ENCODE peak calls at places on chromosomes 6 and 20, in six cellular contexts. L, B, R, P, G and O are unnamed samples.

GRCh38 chr6:137903933-137904821 is 37.1 kb downstream of the TNFAIP3 start:
- DNase-seq in L (no peak), B (peak; percentile 23), R (no peak), P (no peak), G (no peak), O (no peak)

GRCh38 chr6:169366177-169366901 is 112.7 kb upstream of the THBS2 start:
- DNase-seq in L (no peak), B (no peak), R (no peak), P (no peak), G (no peak), O (no peak)

GRCh38 chr6:106560966-106561740 is 68.1 kb downstream of the RTN4IP1 start:
- DNase-seq in L (no peak), B (no peak), R (peak; percentile 67), P (no peak), G (no peak), O (no peak)

GRCh38 chr6:150499882-150500312 is 99.8 kb upstream of the PLEKHG1 start:
- DNase-seq in L (no peak), B (no peak), R (no peak), P (no peak), G (no peak), O (no peak)

GRCh38 chr6:168021581-168021980 is 24.1 kb downstream of the KIF25 start:
- DNase-seq in L (no peak), B (no peak), R (no peak), P (no peak), G (no peak), O (no peak)

GRCh38 chr20:58113706-58114105 is 114.7 kb downstream of the ANKRD60 start:
- DNase-seq in L (peak; percentile 24), B (no peak), R (no peak), P (no peak), G (no peak), O (no peak)

GRCh38 chr6:46933751-46934150 is 12.0 kb upstream of the ADGRF5 start:
- DNase-seq in L (no peak), B (no peak), R (no peak), P (no peak), G (no peak), O (no peak)

GRCh38 chr6:20319520-20320357 is 81.9 kb upstream of the E2F3 start:
- DNase-seq in L (peak; percentile 75), B (peak; percentile 59), R (no peak), P (no peak), G (no peak), O (peak; percentile 55)

GRCh38 chr6:32117461-32117860 is 8.3 kb upstream of the TNXB start:
- DNase-seq in L (no peak), B (no peak), R (no peak), P (no peak), G (no peak), O (no peak)

GRCh38 chr6:12393100-12393499 is 102.9 kb downstream of the EDN1 start:
- DNase-seq in L (no peak), B (no peak), R (no peak), P (no peak), G (no peak), O (no peak)

GRCh38 chr20:56072165-56072564 is 66.8 kb upstream of the CBLN4 start:
- DNase-seq in L (no peak), B (no peak), R (no peak), P (no peak), G (no peak), O (no peak)

GRCh38 chr6:4616311-4616710 is 159.9 kb upstream of the CDYL start:
- DNase-seq in L (no peak), B (no peak), R (no peak), P (no peak), G (no peak), O (no peak)

GRCh38 chr6:103236923-103237322 is 1622.8 kb downstream of the HACE1 start:
- DNase-seq in L (no peak), B (no peak), R (no peak), P (no peak), G (no peak), O (no peak)

GRCh38 chr20:57654998-57655811 is 35.0 kb upstream of the ZBP1 start:
- DNase-seq in L (no peak), B (no peak), R (peak; percentile 7), P (peak; percentile 7), G (no peak), O (no peak)